ENCODE peak calls at places on chromosomes 11 and 22, in five cellular contexts. Q, U, B, J and D are unnamed samples.

GRCh38 chr11:3037041-3037944 is 19.9 kb downstream of the CARS1 start:
- DNase-seq in Q (peak; percentile 54), U (peak; percentile 62), B (peak; percentile 75), J (peak; percentile 83), D (peak; percentile 31)

GRCh38 chr11:7906481-7906880 is 24.6 kb downstream of the OR10A6 start:
- DNase-seq in Q (no peak), U (no peak), B (no peak), J (no peak), D (no peak)

GRCh38 chr22:38016182-38017078 is 32.1 kb upstream of the SOX10 start:
- DNase-seq in Q (peak; percentile 74), U (no peak), B (peak; percentile 19), J (no peak), D (no peak)

GRCh38 chr11:4194889-4195288 is 100.3 kb downstream of the RRM1 start:
- DNase-seq in Q (no peak), U (peak; percentile 49), B (no peak), J (no peak), D (no peak)

GRCh38 chr22:36359172-36359973 is 28.4 kb downstream of the MYH9 start:
- DNase-seq in Q (no peak), U (no peak), B (no peak), J (no peak), D (no peak)

GRCh38 chr11:17894929-17895658 is 117.8 kb downstream of the SERGEF start:
- DNase-seq in Q (no peak), U (no peak), B (no peak), J (peak; percentile 36), D (no peak)

GRCh38 chr11:81497202-81497804 is 1236.4 kb downstream of the FAM181B start:
- DNase-seq in Q (peak; percentile 7), U (peak; percentile 30), B (peak; percentile 24), J (peak; percentile 15), D (peak; percentile 0)

GRCh38 chr11:56234155-56234554 is at the start of gene OR5T2:
- DNase-seq in Q (no peak), U (no peak), B (no peak), J (no peak), D (no peak)

GRCh38 chr11:26778000-26778757 is 56.3 kb upstream of the SLC5A12 start:
- DNase-seq in Q (no peak), U (no peak), B (no peak), J (no peak), D (no peak)

GRCh38 chr11:19715373-19715772 is 2.7 kb downstream of the NAV2 start:
- DNase-seq in Q (peak; percentile 95), U (no peak), B (peak; percentile 70), J (no peak), D (no peak)

GRCh38 chr11:47879259-47880184 is 31.4 kb upstream of the NUP160 start:
- DNase-seq in Q (no peak), U (no peak), B (no peak), J (no peak), D (no peak)

GRCh38 chr11:11558826-11559225 is 63.0 kb downstream of the GALNT18 start:
- DNase-seq in Q (no peak), U (no peak), B (no peak), J (no peak), D (no peak)

GRCh38 chr11:92843455-92843854 is 126.0 kb upstream of the MTNR1B start:
- DNase-seq in Q (no peak), U (no peak), B (no peak), J (no peak), D (no peak)

GRCh38 chr11:12674571-12674935 is 332 bp downstream of the TEAD1 start:
- DNase-seq in Q (no peak), U (peak; percentile 53), B (no peak), J (peak; percentile 81), D (no peak)

GRCh38 chr11:3022300-3022967 is 30.3 kb upstream of the NAP1L4 start:
- DNase-seq in Q (no peak), U (no peak), B (no peak), J (no peak), D (no peak)

GRCh38 chr11:130999992-131000770 is 83.9 kb upstream of the SNX19 start:
- DNase-seq in Q (peak; percentile 80), U (no peak), B (peak; percentile 87), J (no peak), D (peak; percentile 19)

GRCh38 chr11:61742391-61742790 is 10.0 kb upstream of the MYRF start:
- DNase-seq in Q (no peak), U (no peak), B (no peak), J (no peak), D (no peak)

GRCh38 chr11:31873115-31873514 is 62.0 kb upstream of the PAX6 start:
- DNase-seq in Q (no peak), U (no peak), B (no peak), J (no peak), D (no peak)

GRCh38 chr11:101321222-101321621 is 191.6 kb upstream of the PGR start:
- DNase-seq in Q (no peak), U (no peak), B (no peak), J (no peak), D (no peak)

GRCh38 chr11:128915148-128915519 is 24.0 kb downstream of the KCNJ5 start:
- DNase-seq in Q (no peak), U (no peak), B (no peak), J (no peak), D (no peak)

GRCh38 chr11:19370100-19370861 is 129.5 kb upstream of the E2F8 start:
- DNase-seq in Q (peak; percentile 94), U (no peak), B (no peak), J (no peak), D (no peak)

GRCh38 chr11:19800714-19801519 is 88.3 kb downstream of the NAV2 start:
- DNase-seq in Q (no peak), U (no peak), B (no peak), J (no peak), D (no peak)

GRCh38 chr11:103358251-103358650 is 249.0 kb downstream of the DYNC2H1 start:
- DNase-seq in Q (no peak), U (no peak), B (no peak), J (no peak), D (no peak)

GRCh38 chr22:20418211-20418788 is 19.3 kb downstream of the SCARF2 start:
- DNase-seq in Q (peak; percentile 83), U (peak; percentile 98), B (peak; percentile 78), J (peak; percentile 88), D (peak; percentile 63)

GRCh38 chr22:38026130-38027111 is 30.8 kb upstream of the PICK1 start:
- DNase-seq in Q (no peak), U (no peak), B (no peak), J (peak; percentile 26), D (no peak)

GRCh38 chr11:106070606-106071005 is 6.5 kb downstream of the KBTBD3 start:
- DNase-seq in Q (no peak), U (no peak), B (no peak), J (no peak), D (no peak)

GRCh38 chr11:95925011-95925410 is 1.1 kb upstream of the MTMR2 start:
- DNase-seq in Q (no peak), U (peak; percentile 31), B (peak; percentile 53), J (no peak), D (peak; percentile 27)

GRCh38 chr22:32355760-32356159 is 1.9 kb upstream of the RFPL3 start:
- DNase-seq in Q (no peak), U (no peak), B (peak; percentile 31), J (no peak), D (peak; percentile 48)

GRCh38 chr11:28674432-28675076 is 566.4 kb downstream of the METTL15 start:
- DNase-seq in Q (peak; percentile 8), U (no peak), B (peak; percentile 27), J (peak; percentile 28), D (peak; percentile 48)

GRCh38 chr11:115222863-115223530 is 281.2 kb downstream of the CADM1 start:
- DNase-seq in Q (no peak), U (no peak), B (no peak), J (no peak), D (no peak)

GRCh38 chr22:44462246-44463015 is 35.6 kb downstream of the RTL6 start:
- DNase-seq in Q (no peak), U (no peak), B (no peak), J (no peak), D (no peak)

GRCh38 chr11:17992916-17993315 is 19.9 kb downstream of the SERGEF start:
- DNase-seq in Q (no peak), U (no peak), B (no peak), J (no peak), D (no peak)

GRCh38 chr11:44083906-44084305 is 11.6 kb upstream of the EXT2 start:
- DNase-seq in Q (no peak), U (no peak), B (no peak), J (no peak), D (no peak)
- TF ChIP-seq MAX in Q (no peak), U (no peak), B (no peak), J (no peak), D (no peak)

DNA sequence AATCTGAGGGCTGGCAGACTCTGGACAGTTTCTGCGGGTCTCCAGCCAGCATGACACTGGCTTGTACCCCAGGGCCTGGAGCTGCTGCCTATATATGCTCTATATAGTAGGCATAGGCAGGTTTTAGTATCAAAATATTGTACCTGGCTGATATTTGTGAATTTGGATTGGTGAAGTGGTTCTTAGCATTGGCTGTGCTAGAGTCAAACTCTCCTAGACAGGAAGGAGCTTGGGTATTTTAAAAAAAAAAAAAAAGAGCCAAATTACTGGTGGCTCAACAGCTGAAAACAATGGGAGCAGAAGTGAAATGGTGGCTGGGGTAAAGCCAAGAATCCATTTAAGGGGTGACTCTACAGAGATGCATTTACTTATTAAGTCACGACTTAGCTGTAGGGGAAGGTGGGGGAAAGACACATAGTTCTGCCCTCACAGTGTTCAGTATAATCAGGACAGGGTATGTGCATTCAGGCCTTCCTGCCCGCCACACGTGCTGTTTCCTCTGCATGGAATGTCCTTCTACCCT is 11.0 kb upstream of the MTFP1 start:
- DNase-seq in Q (peak; percentile 12), U (no peak), B (no peak), J (no peak), D (no peak)
- H3K4me3 ChIP-seq in Q (no peak overlapping the region), U (no peak overlapping the region), B (no peak overlapping the region), J (no peak overlapping the region), D (no peak overlapping the region)

DNA sequence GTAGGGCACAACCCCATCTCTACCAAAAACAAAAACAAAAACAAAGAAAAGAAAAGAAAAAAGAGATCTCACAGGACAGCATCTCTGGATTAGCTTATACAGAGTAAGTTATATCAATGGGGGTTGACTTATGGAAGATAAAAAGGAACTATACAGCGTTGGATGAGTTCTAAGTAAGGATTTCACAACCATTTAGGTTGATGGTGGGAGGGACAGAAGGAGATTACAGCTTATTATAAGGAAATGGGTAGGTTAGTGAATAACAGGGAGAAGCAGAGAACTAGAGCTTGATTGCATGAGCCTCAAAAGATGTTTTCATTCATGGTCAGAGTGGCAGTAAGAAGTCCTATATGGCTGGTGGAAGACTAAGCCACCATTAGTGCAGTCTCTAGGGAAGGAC is 60.3 kb downstream of the CECR2 start:
- DNase-seq in Q (no peak), U (no peak), B (no peak), J (no peak), D (no peak)
- H3K4me1 ChIP-seq in Q (no peaks in the 10 kb centered on the region), U (no peaks in the 10 kb centered on the region), B (no peaks in the 10 kb centered on the region), J (no peaks in the 10 kb centered on the region), D (no peaks in the 10 kb centered on the region)

GRCh38 chr11:34809191-34810106 is 106.7 kb downstream of the APIP start:
- DNase-seq in Q (peak; percentile 98), U (peak; percentile 66), B (no peak), J (no peak), D (no peak)
- TF ChIP-seq MAX in Q (no peak), U (no peak), B (no peak), J (no peak), D (no peak)

GRCh38 chr11:73218830-73219215 is 742 bp downstream of the P2RY2 start:
- DNase-seq in Q (no peak), U (no peak), B (no peak), J (no peak), D (no peak)
- H3K4me3 ChIP-seq in Q (peak overlapping the region; percentile 30), U (no peak overlapping the region), B (peak overlapping the region; percentile 43), J (peak overlapping the region; percentile 44), D (peak overlapping the region; percentile 56)

GRCh38 chr11:122707111-122707510 is 51.6 kb downstream of the UBASH3B start:
- DNase-seq in Q (no peak), U (no peak), B (no peak), J (no peak), D (no peak)
- H3K4me1 ChIP-seq in Q (peaks cover 40% of the 10 kb centered on the region), U (no peaks in the 10 kb centered on the region), B (peaks cover 66% of the 10 kb centered on the region), J (peaks cover 48% of the 10 kb centered on the region), D (peaks cover 17% of the 10 kb centered on the region)